ENCODE peak calls at places on chromosomes 16 and 17, in ten cellular contexts. One of them, this sample, is unnamed.

GRCh38 chr16:50037791-50038190 is 12.8 kb downstream of the CNEP1R1 start:
- DNase-seq in SK-N-SH: no peak
- DNase-seq in endothelial cell: no peak
- DNase-seq in neural crest cell: no peak
- DNase-seq in omental fat pad: no peak
- DNase-seq in fibroblast of mammary gland: peak; percentile 19
- DNase-seq in BE2C: no peak
- DNase-seq in glutamatergic neuron: no peak
- DNase-seq in GM20000: no peak
- DNase-seq in nephron progenitor cell: no peak
- DNase-seq in this sample: no peak

GRCh38 chr17:57670769-57671545 is 74.1 kb downstream of the CCDC182 start:
- DNase-seq in GM20000: no peak
- DNase-seq in fibroblast of mammary gland: no peak
- DNase-seq in neural crest cell: no peak
- DNase-seq in nephron progenitor cell: no peak
- DNase-seq in omental fat pad: no peak
- DNase-seq in BE2C: no peak
- DNase-seq in SK-N-SH: no peak
- DNase-seq in glutamatergic neuron: no peak
- DNase-seq in endothelial cell: peak; percentile 1
- DNase-seq in this sample: no peak

GRCh38 chr17:46147167-46147749 is 46.0 kb downstream of the KANSL1 start:
- DNase-seq in glutamatergic neuron: no peak
- DNase-seq in BE2C: no peak
- DNase-seq in fibroblast of mammary gland: no peak
- DNase-seq in GM20000: no peak
- DNase-seq in omental fat pad: no peak
- DNase-seq in neural crest cell: no peak
- DNase-seq in endothelial cell: no peak
- DNase-seq in nephron progenitor cell: no peak
- DNase-seq in SK-N-SH: no peak
- DNase-seq in this sample: no peak

GRCh38 chr16:9706217-9706616 is 476.0 kb downstream of the GRIN2A start:
- DNase-seq in glutamatergic neuron: no peak
- DNase-seq in neural crest cell: no peak
- DNase-seq in GM20000: no peak
- DNase-seq in nephron progenitor cell: no peak
- DNase-seq in fibroblast of mammary gland: peak; percentile 0
- DNase-seq in omental fat pad: no peak
- DNase-seq in BE2C: no peak
- DNase-seq in endothelial cell: no peak
- DNase-seq in SK-N-SH: no peak
- DNase-seq in this sample: no peak

GRCh38 chr17:79407385-79407784 is 203.5 kb downstream of the RBFOX3 start:
- DNase-seq in SK-N-SH: no peak
- DNase-seq in omental fat pad: no peak
- DNase-seq in nephron progenitor cell: no peak
- DNase-seq in neural crest cell: no peak
- DNase-seq in BE2C: no peak
- DNase-seq in fibroblast of mammary gland: no peak
- DNase-seq in glutamatergic neuron: no peak
- DNase-seq in GM20000: no peak
- DNase-seq in endothelial cell: no peak
- DNase-seq in this sample: no peak

GRCh38 chr16:29702307-29702706 is 23.3 kb downstream of the QPRT start:
- DNase-seq in omental fat pad: no peak
- DNase-seq in fibroblast of mammary gland: no peak
- DNase-seq in neural crest cell: no peak
- DNase-seq in GM20000: no peak
- DNase-seq in BE2C: no peak
- DNase-seq in nephron progenitor cell: no peak
- DNase-seq in SK-N-SH: no peak
- DNase-seq in endothelial cell: no peak
- DNase-seq in glutamatergic neuron: no peak
- DNase-seq in this sample: no peak

GRCh38 chr17:64998436-64999190 is 57.9 kb downstream of the GNA13 start:
- DNase-seq in neural crest cell: no peak
- DNase-seq in omental fat pad: no peak
- DNase-seq in glutamatergic neuron: no peak
- DNase-seq in GM20000: no peak
- DNase-seq in nephron progenitor cell: no peak
- DNase-seq in fibroblast of mammary gland: peak; percentile 30
- DNase-seq in BE2C: no peak
- DNase-seq in SK-N-SH: no peak
- DNase-seq in endothelial cell: no peak
- DNase-seq in this sample: no peak

GRCh38 chr16:46918905-46919792 is 35.0 kb downstream of the GPT2 start:
- DNase-seq in neural crest cell: peak; percentile 37
- DNase-seq in GM20000: peak; percentile 76
- DNase-seq in BE2C: no peak
- DNase-seq in fibroblast of mammary gland: no peak
- DNase-seq in omental fat pad: no peak
- DNase-seq in glutamatergic neuron: peak; percentile 86
- DNase-seq in endothelial cell: no peak
- DNase-seq in SK-N-SH: no peak
- DNase-seq in nephron progenitor cell: peak; percentile 50
- DNase-seq in this sample: peak; percentile 86

GRCh38 chr16:56732832-56733231 is 2.9 kb downstream of the NUP93 start:
- DNase-seq in glutamatergic neuron: no peak
- DNase-seq in GM20000: peak; percentile 63
- DNase-seq in SK-N-SH: no peak
- DNase-seq in endothelial cell: no peak
- DNase-seq in nephron progenitor cell: no peak
- DNase-seq in fibroblast of mammary gland: no peak
- DNase-seq in neural crest cell: no peak
- DNase-seq in BE2C: no peak
- DNase-seq in omental fat pad: no peak
- DNase-seq in this sample: no peak

GRCh38 chr17:38357488-38358123 is 6.0 kb downstream of the SOCS7 start:
- DNase-seq in glutamatergic neuron: no peak
- DNase-seq in omental fat pad: no peak
- DNase-seq in BE2C: no peak
- DNase-seq in fibroblast of mammary gland: peak; percentile 15
- DNase-seq in endothelial cell: no peak
- DNase-seq in neural crest cell: no peak
- DNase-seq in SK-N-SH: peak; percentile 52
- DNase-seq in nephron progenitor cell: no peak
- DNase-seq in GM20000: no peak
- DNase-seq in this sample: no peak

GRCh38 chr17:74968361-74968780 is 4.2 kb downstream of the HID1 start:
- DNase-seq in BE2C: no peak
- DNase-seq in fibroblast of mammary gland: no peak
- DNase-seq in nephron progenitor cell: no peak
- DNase-seq in glutamatergic neuron: no peak
- DNase-seq in SK-N-SH: no peak
- DNase-seq in endothelial cell: no peak
- DNase-seq in omental fat pad: no peak
- DNase-seq in neural crest cell: no peak
- DNase-seq in GM20000: no peak
- DNase-seq in this sample: no peak

GRCh38 chr16:69822174-69822935 is 60.2 kb downstream of the WWP2 start:
- DNase-seq in glutamatergic neuron: no peak
- DNase-seq in neural crest cell: no peak
- DNase-seq in nephron progenitor cell: no peak
- DNase-seq in omental fat pad: no peak
- DNase-seq in endothelial cell: no peak
- DNase-seq in SK-N-SH: no peak
- DNase-seq in BE2C: no peak
- DNase-seq in GM20000: no peak
- DNase-seq in fibroblast of mammary gland: no peak
- DNase-seq in this sample: no peak

GRCh38 chr16:69821844-69822173 is 59.7 kb downstream of the WWP2 start:
- DNase-seq in BE2C: no peak
- DNase-seq in SK-N-SH: no peak
- DNase-seq in nephron progenitor cell: no peak
- DNase-seq in omental fat pad: no peak
- DNase-seq in neural crest cell: no peak
- DNase-seq in GM20000: no peak
- DNase-seq in fibroblast of mammary gland: no peak
- DNase-seq in endothelial cell: no peak
- DNase-seq in glutamatergic neuron: no peak
- DNase-seq in this sample: no peak

GRCh38 chr16:69827527-69827926 is 65.4 kb downstream of the WWP2 start:
- DNase-seq in fibroblast of mammary gland: no peak
- DNase-seq in GM20000: no peak
- DNase-seq in glutamatergic neuron: no peak
- DNase-seq in neural crest cell: no peak
- DNase-seq in omental fat pad: no peak
- DNase-seq in endothelial cell: no peak
- DNase-seq in SK-N-SH: peak; percentile 76
- DNase-seq in nephron progenitor cell: no peak
- DNase-seq in BE2C: peak; percentile 73
- DNase-seq in this sample: no peak

GRCh38 chr16:69820926-69821541 is 58.9 kb downstream of the WWP2 start:
- DNase-seq in endothelial cell: no peak
- DNase-seq in omental fat pad: no peak
- DNase-seq in BE2C: no peak
- DNase-seq in SK-N-SH: peak; percentile 73
- DNase-seq in fibroblast of mammary gland: peak; percentile 20
- DNase-seq in glutamatergic neuron: no peak
- DNase-seq in nephron progenitor cell: no peak
- DNase-seq in neural crest cell: no peak
- DNase-seq in GM20000: no peak
- DNase-seq in this sample: no peak

GRCh38 chr16:69823831-69824563 is 61.9 kb downstream of the WWP2 start:
- DNase-seq in fibroblast of mammary gland: peak; percentile 18
- DNase-seq in glutamatergic neuron: peak; percentile 58
- DNase-seq in endothelial cell: peak; percentile 9
- DNase-seq in GM20000: peak; percentile 71
- DNase-seq in BE2C: peak; percentile 70
- DNase-seq in neural crest cell: no peak
- DNase-seq in SK-N-SH: no peak
- DNase-seq in nephron progenitor cell: no peak
- DNase-seq in omental fat pad: no peak
- DNase-seq in this sample: peak; percentile 81
- TF ChIP-seq CTCF in fibroblast of mammary gland: no peak
- TF ChIP-seq CTCF in glutamatergic neuron: no peak
- TF ChIP-seq CTCF in endothelial cell: no peak
- TF ChIP-seq CTCF in GM20000: no peak
- TF ChIP-seq CTCF in BE2C: no peak
- TF ChIP-seq CTCF in neural crest cell: no peak
- TF ChIP-seq CTCF in SK-N-SH: no peak
- TF ChIP-seq CTCF in nephron progenitor cell: no peak
- TF ChIP-seq CTCF in omental fat pad: no peak
- TF ChIP-seq CTCF in this sample: no peak

GRCh38 chr17:48068491-48068961 is 20.4 kb downstream of the NFE2L1 start:
- DNase-seq in SK-N-SH: no peak
- DNase-seq in fibroblast of mammary gland: peak; percentile 60
- DNase-seq in BE2C: peak; percentile 41
- DNase-seq in nephron progenitor cell: no peak
- DNase-seq in GM20000: no peak
- DNase-seq in glutamatergic neuron: peak; percentile 36
- DNase-seq in endothelial cell: peak; percentile 42
- DNase-seq in neural crest cell: no peak
- DNase-seq in omental fat pad: no peak
- DNase-seq in this sample: no peak
- TF ChIP-seq CTCF in SK-N-SH: peak; percentile 62
- TF ChIP-seq CTCF in fibroblast of mammary gland: peak; percentile 58
- TF ChIP-seq CTCF in BE2C: peak; percentile 65
- TF ChIP-seq CTCF in nephron progenitor cell: peak; percentile 33
- TF ChIP-seq CTCF in GM20000: no peak
- TF ChIP-seq CTCF in glutamatergic neuron: peak; percentile 69
- TF ChIP-seq CTCF in endothelial cell: peak; percentile 71
- TF ChIP-seq CTCF in neural crest cell: peak; percentile 57
- TF ChIP-seq CTCF in omental fat pad: no peak
- TF ChIP-seq CTCF in this sample: no peak

DNA sequence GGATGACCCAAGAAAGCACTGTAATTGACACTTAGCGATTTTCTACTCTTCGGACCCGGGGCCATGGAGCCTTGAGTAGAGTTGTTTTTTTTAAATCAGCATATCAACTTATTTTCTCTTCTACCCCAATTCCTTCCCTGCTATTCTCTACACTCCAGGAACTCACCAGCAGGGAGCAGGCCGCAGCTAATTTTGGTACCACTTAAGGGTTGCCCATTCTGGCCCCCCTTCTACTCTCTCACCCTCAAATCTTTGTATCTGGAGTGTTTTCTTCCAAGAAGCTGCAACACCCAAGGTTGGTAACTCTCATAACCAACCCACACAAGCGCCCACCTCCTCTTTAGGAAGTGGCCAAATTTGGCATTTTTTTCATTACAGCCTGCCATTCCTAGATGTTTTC is 5.5 kb upstream of the ERAL1 start:
- DNase-seq in nephron progenitor cell: no peak
- DNase-seq in glutamatergic neuron: no peak
- DNase-seq in neural crest cell: no peak
- DNase-seq in SK-N-SH: peak; percentile 25
- DNase-seq in endothelial cell: no peak
- DNase-seq in omental fat pad: no peak
- DNase-seq in BE2C: no peak
- DNase-seq in GM20000: no peak
- DNase-seq in fibroblast of mammary gland: peak; percentile 8
- DNase-seq in this sample: peak; percentile 15
- TF ChIP-seq CTCF in nephron progenitor cell: no peak
- TF ChIP-seq CTCF in glutamatergic neuron: no peak
- TF ChIP-seq CTCF in neural crest cell: no peak
- TF ChIP-seq CTCF in SK-N-SH: peak; percentile 19
- TF ChIP-seq CTCF in endothelial cell: no peak
- TF ChIP-seq CTCF in omental fat pad: no peak
- TF ChIP-seq CTCF in BE2C: no peak
- TF ChIP-seq CTCF in GM20000: no peak
- TF ChIP-seq CTCF in fibroblast of mammary gland: no peak
- TF ChIP-seq CTCF in this sample: peak; percentile 6

GRCh38 chr16:51813609-51814008 is 662.5 kb upstream of the SALL1 start:
- DNase-seq in nephron progenitor cell: no peak
- DNase-seq in glutamatergic neuron: peak; percentile 27
- DNase-seq in fibroblast of mammary gland: no peak
- DNase-seq in omental fat pad: no peak
- DNase-seq in neural crest cell: no peak
- DNase-seq in BE2C: peak; percentile 26
- DNase-seq in endothelial cell: no peak
- DNase-seq in GM20000: no peak
- DNase-seq in SK-N-SH: no peak
- DNase-seq in this sample: no peak
- TF ChIP-seq CTCF in nephron progenitor cell: no peak
- TF ChIP-seq CTCF in glutamatergic neuron: no peak
- TF ChIP-seq CTCF in fibroblast of mammary gland: peak; percentile 18
- TF ChIP-seq CTCF in omental fat pad: no peak
- TF ChIP-seq CTCF in neural crest cell: peak; percentile 28
- TF ChIP-seq CTCF in BE2C: peak; percentile 62
- TF ChIP-seq CTCF in endothelial cell: peak; percentile 33
- TF ChIP-seq CTCF in GM20000: no peak
- TF ChIP-seq CTCF in SK-N-SH: no peak
- TF ChIP-seq CTCF in this sample: no peak

DNA sequence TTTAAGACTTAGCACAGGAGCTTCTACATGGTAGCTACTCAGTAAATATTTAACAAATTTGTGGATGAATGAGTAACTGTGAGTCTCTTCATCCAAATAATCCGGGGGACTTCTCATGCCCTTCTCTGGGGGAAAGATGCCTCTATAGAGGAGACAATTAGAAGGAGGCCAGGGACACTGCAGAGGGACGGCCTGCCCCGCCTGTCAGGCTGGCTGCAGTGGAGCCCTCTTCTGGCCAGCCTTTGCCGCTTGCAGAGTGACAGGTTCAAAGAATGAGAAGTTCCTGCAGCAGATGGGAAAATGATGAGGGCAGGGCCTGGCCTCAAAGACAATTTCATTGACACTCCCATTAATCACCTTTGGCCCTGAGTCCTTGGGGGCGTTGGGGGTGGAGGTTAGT is 339.1 kb downstream of the MAF start:
- DNase-seq in GM20000: peak; percentile 9
- DNase-seq in BE2C: no peak
- DNase-seq in omental fat pad: no peak
- DNase-seq in endothelial cell: peak; percentile 68
- DNase-seq in glutamatergic neuron: peak; percentile 69
- DNase-seq in nephron progenitor cell: peak; percentile 61
- DNase-seq in neural crest cell: peak; percentile 33
- DNase-seq in SK-N-SH: peak; percentile 28
- DNase-seq in fibroblast of mammary gland: no peak
- DNase-seq in this sample: no peak
- TF ChIP-seq CTCF in GM20000: peak; percentile 26
- TF ChIP-seq CTCF in BE2C: no peak
- TF ChIP-seq CTCF in omental fat pad: no peak
- TF ChIP-seq CTCF in endothelial cell: peak; percentile 46
- TF ChIP-seq CTCF in glutamatergic neuron: peak; percentile 39
- TF ChIP-seq CTCF in nephron progenitor cell: peak; percentile 65
- TF ChIP-seq CTCF in neural crest cell: peak; percentile 66
- TF ChIP-seq CTCF in SK-N-SH: no peak
- TF ChIP-seq CTCF in fibroblast of mammary gland: no peak
- TF ChIP-seq CTCF in this sample: peak; percentile 36

This sample was measured in GM10248.